ENCODE peak calls at places on chromosome 3, in five cellular contexts. W is hepatocyte, F is HFFc6, R is foreskin fibroblast, Y is cardiac muscle cell. J is an unnamed sample.
A peak's percentile ranks its signal among the peaks of the same experiment; 100 is the strongest.

GRCh38 chr3:179513867-179514266 is 48.9 kb upstream of the ACTL6A start:
- DNase-seq in Y (no peak), F (peak; percentile 10), W (no peak), R (no peak), J (no peak)

GRCh38 chr3:38345879-38346583 is 554 bp upstream of the XYLB start:
- DNase-seq in Y (no peak), R (no peak), W (no peak), F (no peak), J (no peak)

GRCh38 chr3:126622694-126623093 is 32.2 kb downstream of the TXNRD3 start:
- DNase-seq in F (no peak), Y (no peak), R (no peak), W (no peak), J (no peak)

GRCh38 chr3:30623375-30623774 is 17.0 kb downstream of the TGFBR2 start:
- DNase-seq in F (peak; percentile 75), W (no peak), Y (no peak), R (no peak), J (no peak)

GRCh38 chr3:149207475-149207874 is 14.2 kb downstream of the CP start:
- DNase-seq in R (no peak), F (no peak), W (no peak), Y (no peak), J (no peak)

GRCh38 chr3:180175572-180175971 is 138.8 kb upstream of the PEX5L start:
- DNase-seq in Y (no peak), W (no peak), F (no peak), R (no peak), J (no peak)

GRCh38 chr3:185153170-185153733 is 392 bp upstream of the C3orf70 start:
- DNase-seq in F (no peak), Y (no peak), W (peak; percentile 24), R (no peak), J (no peak)

GRCh38 chr3:53254810-53255359 is 937 bp downstream of the TKT start:
- DNase-seq in R (peak; percentile 58), Y (peak; percentile 64), F (peak; percentile 34), W (peak; percentile 85), J (peak; percentile 74)

GRCh38 chr3:187742351-187743171 is 2.7 kb downstream of the BCL6 start:
- DNase-seq in R (no peak), F (peak; percentile 32), Y (peak; percentile 48), W (no peak), J (no peak)

GRCh38 chr3:37984596-37984995 is 6.0 kb upstream of the VILL start:
- DNase-seq in F (no peak), Y (no peak), W (no peak), R (no peak), J (no peak)

GRCh38 chr3:127702151-127702578 is 29.4 kb downstream of the ABTB1 start:
- DNase-seq in W (no peak), R (no peak), F (no peak), Y (peak; percentile 60), J (no peak)

GRCh38 chr3:62833538-62833937 is 41.7 kb downstream of the CADPS start:
- DNase-seq in F (no peak), Y (no peak), W (peak; percentile 14), R (no peak), J (no peak)

GRCh38 chr3:41997702-41998551 is 36.0 kb upstream of the ULK4 start:
- DNase-seq in Y (peak; percentile 52), R (no peak), W (no peak), F (no peak), J (no peak)

GRCh38 chr3:193016437-193016887 is 98.8 kb upstream of the MB21D2 start:
- DNase-seq in R (peak; percentile 14), Y (peak; percentile 70), F (peak; percentile 10), W (no peak), J (no peak)

GRCh38 chr3:36312351-36312750 is 68.0 kb upstream of the STAC start:
- DNase-seq in R (no peak), Y (peak; percentile 2), F (no peak), W (no peak), J (no peak)

GRCh38 chr3:46082849-46083248 is 55.6 kb upstream of the XCR1 start:
- DNase-seq in Y (no peak), R (no peak), F (no peak), W (no peak), J (no peak)

GRCh38 chr3:21477896-21478295 is 273.1 kb downstream of the ZNF385D start:
- DNase-seq in R (no peak), Y (no peak), F (peak; percentile 64), W (no peak), J (no peak)

GRCh38 chr3:158522737-158523136 is 48.3 kb upstream of the MLF1 start:
- DNase-seq in Y (peak; percentile 56), F (peak; percentile 25), W (no peak), R (peak; percentile 43), J (no peak)

GRCh38 chr3:184066211-184066610 is 13.4 kb downstream of the HTR3C start:
- DNase-seq in Y (no peak), F (peak; percentile 51), W (no peak), R (no peak), J (no peak)

GRCh38 chr3:86774082-86774691 is 216.8 kb downstream of the VGLL3 start:
- DNase-seq in F (peak; percentile 36), Y (peak; percentile 65), W (peak; percentile 52), R (peak; percentile 14), J (no peak)

GRCh38 chr3:101833446-101833974 is 15.8 kb upstream of the NFKBIZ start:
- DNase-seq in R (no peak), W (no peak), Y (no peak), F (no peak), J (no peak)

GRCh38 chr3:186724911-186725310 is 7.8 kb downstream of the KNG1 start:
- DNase-seq in Y (no peak), F (no peak), W (no peak), R (no peak), J (no peak)

GRCh38 chr3:40801276-40801675 is 276.5 kb downstream of the ZNF621 start:
- DNase-seq in W (no peak), F (no peak), R (no peak), Y (peak; percentile 21), J (no peak)

GRCh38 chr3:143171141-143171651 is 51.6 kb downstream of the CHST2 start:
- DNase-seq in F (peak; percentile 67), Y (peak; percentile 75), R (peak; percentile 55), W (no peak), J (peak; percentile 51)

GRCh38 chr3:65107174-65107573 is 419.4 kb upstream of the ADAMTS9 start:
- DNase-seq in W (peak; percentile 22), F (no peak), Y (peak; percentile 84), R (peak; percentile 7), J (no peak)

GRCh38 chr3:32076566-32076965 is 29.9 kb upstream of the GPD1L start:
- DNase-seq in Y (peak; percentile 54), R (peak; percentile 50), W (no peak), F (no peak), J (no peak)

GRCh38 chr3:165800970-165801369 is 36.3 kb downstream of the BCHE start:
- DNase-seq in R (no peak), W (peak; percentile 11), Y (no peak), F (no peak), J (peak; percentile 26)

GRCh38 chr3:133749427-133750200 is 3.4 kb downstream of the TF start:
- DNase-seq in W (no peak), R (no peak), F (no peak), Y (no peak), J (no peak)

GRCh38 chr3:104530934-104531333 is 835.8 kb upstream of the ALCAM start:
- DNase-seq in W (no peak), R (no peak), Y (no peak), F (no peak), J (no peak)

GRCh38 chr3:104537323-104537722 is 829.4 kb upstream of the ALCAM start:
- DNase-seq in Y (no peak), W (no peak), R (no peak), F (no peak), J (no peak)

DNA sequence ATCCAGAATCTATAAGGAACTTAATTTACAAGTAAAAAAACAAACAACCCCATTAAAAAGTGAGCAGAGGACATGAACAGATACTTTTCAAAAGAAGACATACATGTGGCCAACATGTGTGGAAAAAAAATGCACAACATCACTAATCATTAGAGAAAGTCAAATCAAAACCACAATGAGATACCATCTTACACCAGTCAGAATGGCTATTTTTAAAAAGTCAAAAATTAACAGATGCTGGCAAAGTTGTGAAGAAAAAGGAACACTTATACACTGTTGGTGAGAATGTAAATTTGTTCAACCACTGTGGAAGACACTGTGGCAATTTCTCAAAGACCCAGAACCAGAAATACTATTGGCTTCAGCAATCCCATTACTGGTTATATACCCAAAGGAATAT is 830.0 kb upstream of the ALCAM start:
- DNase-seq in R (no peak), W (no peak), Y (no peak), F (no peak), J (no peak)
- TF ChIP-seq CTCF in R (no peak), W (no peak), Y (no peak), F (no peak), J (no peak)

DNA sequence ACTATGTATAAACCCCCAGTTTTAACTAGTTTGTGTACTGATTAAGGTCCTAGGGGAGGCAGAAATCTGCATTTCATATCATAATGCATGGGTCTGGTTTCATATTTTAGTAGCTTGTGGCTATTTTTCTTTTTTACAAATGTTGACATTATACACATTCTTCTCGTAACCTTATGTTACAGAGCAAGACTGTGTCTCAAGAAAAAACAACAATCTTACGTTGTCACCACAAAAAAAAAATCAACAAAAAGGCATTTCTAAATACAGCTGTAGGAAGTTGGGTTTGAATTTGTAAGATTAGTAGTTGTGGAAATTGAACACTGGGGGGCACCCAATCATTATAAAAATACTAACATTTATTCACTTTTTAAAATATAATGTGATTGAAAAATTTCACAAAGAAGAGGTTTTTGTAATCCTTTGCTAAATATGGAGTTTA is 17.9 kb downstream of the SERP1 start:
- DNase-seq in W (no peak), R (peak; percentile 18), F (peak; percentile 16), Y (peak; percentile 43), J (no peak)
- TF ChIP-seq CTCF in W (peak; percentile 47), R (peak; percentile 31), F (peak; percentile 73), Y (peak; percentile 42), J (no peak)

DNA sequence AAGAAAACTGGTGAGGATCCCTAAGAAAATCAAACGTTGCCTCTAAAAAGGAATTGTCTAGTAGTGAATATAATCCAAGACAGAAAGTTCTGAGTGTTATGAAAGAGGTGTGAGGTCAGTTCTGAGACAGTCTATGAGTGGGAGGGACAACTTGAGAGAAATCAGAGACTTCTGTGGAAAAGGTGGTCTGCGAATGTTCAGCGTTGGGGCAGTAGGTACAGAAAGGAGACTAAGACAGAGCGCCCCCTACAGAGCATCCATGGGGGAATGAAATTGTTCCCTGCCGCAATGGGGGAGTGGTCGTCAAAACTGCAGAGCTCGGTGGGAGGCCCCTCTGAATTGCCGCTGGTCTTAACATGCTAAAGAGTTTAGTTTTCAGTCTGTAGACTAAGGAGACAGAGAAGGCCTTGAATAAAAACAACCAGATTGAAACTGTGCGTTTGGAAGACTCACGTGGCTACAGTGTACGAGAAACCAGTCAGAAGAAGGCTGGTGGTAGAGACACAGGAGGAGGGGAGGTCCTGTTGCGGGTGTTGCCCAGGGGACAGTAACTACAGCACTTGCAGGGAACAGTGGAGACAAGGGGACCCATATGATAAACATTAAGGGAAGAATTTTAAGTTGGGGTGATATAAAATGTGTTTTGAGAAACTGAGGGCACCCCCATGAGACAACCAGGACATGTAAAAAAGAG is 6.9 kb downstream of the TNIK start:
- DNase-seq in Y (no peak), W (peak; percentile 12), R (no peak), F (no peak), J (no peak)
- TF ChIP-seq CTCF in Y (peak; percentile 41), W (peak; percentile 27), R (peak; percentile 26), F (peak; percentile 62), J (peak; percentile 37)

GRCh38 chr3:115581347-115582135 is 41.8 kb upstream of the GAP43 start:
- DNase-seq in R (peak; percentile 10), Y (peak; percentile 52), F (no peak), W (peak; percentile 43), J (no peak)
- TF ChIP-seq CTCF in R (no peak), Y (no peak), F (no peak), W (no peak), J (no peak)